ENCODE peak calls at places on chromosomes 13 and 19, in ten cellular contexts. D, G, J, H, P, M, F, N, V and U are unnamed samples.

GRCh38 chr13:48304132-48304876 is 753 bp downstream of the RB1 start:
- DNase-seq in D (peak; percentile 39), G (peak; percentile 45), J (peak; percentile 23), H (peak; percentile 40), P (no peak), M (no peak), F (peak; percentile 80), N (peak; percentile 9), V (peak; percentile 27), U (peak; percentile 21)

GRCh38 chr19:50808856-50809255 is 14.7 kb downstream of the KLK1 start:
- DNase-seq in D (no peak), G (no peak), J (no peak), H (no peak), P (no peak), M (no peak), F (no peak), N (no peak), V (no peak), U (no peak)

GRCh38 chr13:77760893-77761292 is 63.4 kb downstream of the SLAIN1 start:
- DNase-seq in D (no peak), G (no peak), J (no peak), H (no peak), P (no peak), M (no peak), F (no peak), N (no peak), V (no peak), U (no peak)

GRCh38 chr13:30739646-30740642 is 4.6 kb downstream of the ALOX5AP start:
- DNase-seq in D (no peak), G (peak; percentile 78), J (no peak), H (peak; percentile 71), P (no peak), M (no peak), F (no peak), N (no peak), V (no peak), U (no peak)

GRCh38 chr13:102091231-102091630 is 310.6 kb downstream of the FGF14 start:
- DNase-seq in D (no peak), G (no peak), J (peak; percentile 61), H (no peak), P (no peak), M (no peak), F (no peak), N (no peak), V (no peak), U (no peak)

GRCh38 chr13:21673592-21674270 is 2.9 kb downstream of the FGF9 start:
- DNase-seq in D (peak; percentile 73), G (peak; percentile 63), J (peak; percentile 63), H (peak; percentile 52), P (peak; percentile 56), M (no peak), F (peak; percentile 62), N (peak; percentile 57), V (no peak), U (peak; percentile 19)

GRCh38 chr19:2053601-2054389 is 2.8 kb upstream of the MKNK2 start:
- DNase-seq in D (peak; percentile 88), G (no peak), J (no peak), H (no peak), P (no peak), M (no peak), F (peak; percentile 88), N (no peak), V (no peak), U (no peak)

GRCh38 chr19:13044160-13044853 is 49.0 kb downstream of the NFIX start:
- DNase-seq in D (no peak), G (peak; percentile 83), J (no peak), H (no peak), P (no peak), M (no peak), F (no peak), N (no peak), V (no peak), U (no peak)

GRCh38 chr19:47156861-47157454 is 26.3 kb downstream of the SAE1 start:
- DNase-seq in D (no peak), G (no peak), J (no peak), H (no peak), P (no peak), M (no peak), F (no peak), N (no peak), V (no peak), U (peak; percentile 56)

GRCh38 chr19:1266818-1267440 is 2.2 kb upstream of the CIRBP start:
- DNase-seq in D (peak; percentile 77), G (peak; percentile 75), J (peak; percentile 79), H (peak; percentile 56), P (no peak), M (no peak), F (peak; percentile 60), N (peak; percentile 89), V (no peak), U (peak; percentile 16)